ENCODE peak calls at places on chromosomes 12 and 14, in six cellular contexts. One of them, this sample, is unnamed.

GRCh38 chr12:109860961-109861360 is 19.4 kb downstream of the GLTP start:
- DNase-seq in CD4-positive, alpha-beta T cell: no peak
- DNase-seq in pancreas: no peak
- DNase-seq in cardiac muscle cell: no peak
- DNase-seq in psoas muscle: no peak
- DNase-seq in H9: no peak
- DNase-seq in this sample: no peak

GRCh38 chr14:77979666-77980351 is 179.9 kb downstream of the ADCK1 start:
- DNase-seq in H9: peak
- DNase-seq in psoas muscle: no peak
- DNase-seq in cardiac muscle cell: no peak
- DNase-seq in CD4-positive, alpha-beta T cell: no peak
- DNase-seq in pancreas: no peak
- DNase-seq in this sample: no peak

GRCh38 chr12:57517187-57517586 is 3.1 kb downstream of the DDIT3 start:
- DNase-seq in CD4-positive, alpha-beta T cell: no peak
- DNase-seq in cardiac muscle cell: peak
- DNase-seq in psoas muscle: no peak
- DNase-seq in pancreas: no peak
- DNase-seq in H9: no peak
- DNase-seq in this sample: no peak

GRCh38 chr14:103118019-103118662 is 5.1 kb upstream of the TNFAIP2 start:
- DNase-seq in psoas muscle: peak
- DNase-seq in pancreas: peak
- DNase-seq in H9: no peak
- DNase-seq in cardiac muscle cell: peak
- DNase-seq in CD4-positive, alpha-beta T cell: no peak
- DNase-seq in this sample: peak

GRCh38 chr14:22599349-22599748 is 1.2 kb downstream of the ABHD4 start:
- DNase-seq in pancreas: no peak
- DNase-seq in cardiac muscle cell: no peak
- DNase-seq in psoas muscle: no peak
- DNase-seq in H9: no peak
- DNase-seq in CD4-positive, alpha-beta T cell: no peak
- DNase-seq in this sample: no peak

GRCh38 chr12:111759991-111760390 is 6.7 kb upstream of the ALDH2 start:
- DNase-seq in cardiac muscle cell: no peak
- DNase-seq in CD4-positive, alpha-beta T cell: no peak
- DNase-seq in pancreas: no peak
- DNase-seq in H9: no peak
- DNase-seq in psoas muscle: no peak
- DNase-seq in this sample: no peak

GRCh38 chr14:100620437-100621100 is 33.4 kb upstream of the BEGAIN start:
- DNase-seq in pancreas: no peak
- DNase-seq in H9: no peak
- DNase-seq in cardiac muscle cell: no peak
- DNase-seq in psoas muscle: no peak
- DNase-seq in CD4-positive, alpha-beta T cell: no peak
- DNase-seq in this sample: no peak

GRCh38 chr12:39912211-39912980 is 193.5 kb downstream of the SLC2A13 start:
- DNase-seq in psoas muscle: no peak
- DNase-seq in H9: no peak
- DNase-seq in pancreas: peak
- DNase-seq in CD4-positive, alpha-beta T cell: no peak
- DNase-seq in cardiac muscle cell: no peak
- DNase-seq in this sample: peak

GRCh38 chr12:114679942-114680341 is 4.0 kb downstream of the TBX3 start:
- DNase-seq in psoas muscle: no peak
- DNase-seq in H9: no peak
- DNase-seq in CD4-positive, alpha-beta T cell: no peak
- DNase-seq in pancreas: no peak
- DNase-seq in cardiac muscle cell: no peak
- DNase-seq in this sample: no peak

GRCh38 chr14:94961761-94962575 is 192.1 kb upstream of the GSC start:
- DNase-seq in CD4-positive, alpha-beta T cell: no peak
- DNase-seq in pancreas: no peak
- DNase-seq in H9: peak
- DNase-seq in cardiac muscle cell: no peak
- DNase-seq in psoas muscle: no peak
- DNase-seq in this sample: no peak

GRCh38 chr14:68856572-68856971 is 63.7 kb upstream of the ZFP36L1 start:
- DNase-seq in cardiac muscle cell: no peak
- DNase-seq in H9: no peak
- DNase-seq in pancreas: no peak
- DNase-seq in CD4-positive, alpha-beta T cell: no peak
- DNase-seq in psoas muscle: no peak
- DNase-seq in this sample: no peak

GRCh38 chr12:4379410-4379809 is at the start of gene FGF23:
- DNase-seq in CD4-positive, alpha-beta T cell: no peak
- DNase-seq in psoas muscle: no peak
- DNase-seq in pancreas: no peak
- DNase-seq in cardiac muscle cell: peak
- DNase-seq in H9: peak
- DNase-seq in this sample: peak

GRCh38 chr12:25940886-25941285 is 17.6 kb upstream of the RASSF8 start:
- DNase-seq in cardiac muscle cell: no peak
- DNase-seq in pancreas: no peak
- DNase-seq in psoas muscle: no peak
- DNase-seq in CD4-positive, alpha-beta T cell: no peak
- DNase-seq in H9: no peak
- DNase-seq in this sample: no peak

GRCh38 chr12:3698218-3698974 is 54.5 kb downstream of the CRACR2A start:
- DNase-seq in pancreas: no peak
- DNase-seq in H9: no peak
- DNase-seq in CD4-positive, alpha-beta T cell: no peak
- DNase-seq in cardiac muscle cell: peak
- DNase-seq in psoas muscle: no peak
- DNase-seq in this sample: no peak

GRCh38 chr14:58770501-58770982 is 132.8 kb downstream of the DACT1 start:
- DNase-seq in pancreas: no peak
- DNase-seq in psoas muscle: no peak
- DNase-seq in CD4-positive, alpha-beta T cell: no peak
- DNase-seq in H9: no peak
- DNase-seq in cardiac muscle cell: no peak
- DNase-seq in this sample: no peak

GRCh38 chr14:70701610-70702009 is 59.9 kb downstream of the TTC9 start:
- DNase-seq in psoas muscle: no peak
- DNase-seq in H9: no peak
- DNase-seq in pancreas: no peak
- DNase-seq in CD4-positive, alpha-beta T cell: no peak
- DNase-seq in cardiac muscle cell: no peak
- DNase-seq in this sample: no peak

GRCh38 chr12:41008472-41008871 is 179.6 kb upstream of the PDZRN4 start:
- DNase-seq in cardiac muscle cell: no peak
- DNase-seq in H9: no peak
- DNase-seq in CD4-positive, alpha-beta T cell: no peak
- DNase-seq in psoas muscle: no peak
- DNase-seq in pancreas: no peak
- DNase-seq in this sample: no peak

GRCh38 chr14:44168566-44168965 is 338.5 kb downstream of the FSCB start:
- DNase-seq in psoas muscle: no peak
- DNase-seq in cardiac muscle cell: peak
- DNase-seq in pancreas: no peak
- DNase-seq in CD4-positive, alpha-beta T cell: no peak
- DNase-seq in H9: no peak
- DNase-seq in this sample: no peak

GRCh38 chr12:122031342-122032216 is 9.9 kb downstream of the BCL7A start:
- DNase-seq in H9: peak
- DNase-seq in CD4-positive, alpha-beta T cell: peak
- DNase-seq in psoas muscle: peak
- DNase-seq in cardiac muscle cell: peak
- DNase-seq in pancreas: no peak
- DNase-seq in this sample: no peak

GRCh38 chr12:132653567-132654290 is 33.4 kb downstream of the POLE start:
- DNase-seq in H9: no peak
- DNase-seq in pancreas: no peak
- DNase-seq in CD4-positive, alpha-beta T cell: no peak
- DNase-seq in cardiac muscle cell: no peak
- DNase-seq in psoas muscle: no peak
- DNase-seq in this sample: no peak

GRCh38 chr12:28110329-28110728 is 79.9 kb upstream of the CCDC91 start:
- DNase-seq in H9: no peak
- DNase-seq in psoas muscle: no peak
- DNase-seq in cardiac muscle cell: peak
- DNase-seq in CD4-positive, alpha-beta T cell: no peak
- DNase-seq in pancreas: no peak
- DNase-seq in this sample: no peak

DNA sequence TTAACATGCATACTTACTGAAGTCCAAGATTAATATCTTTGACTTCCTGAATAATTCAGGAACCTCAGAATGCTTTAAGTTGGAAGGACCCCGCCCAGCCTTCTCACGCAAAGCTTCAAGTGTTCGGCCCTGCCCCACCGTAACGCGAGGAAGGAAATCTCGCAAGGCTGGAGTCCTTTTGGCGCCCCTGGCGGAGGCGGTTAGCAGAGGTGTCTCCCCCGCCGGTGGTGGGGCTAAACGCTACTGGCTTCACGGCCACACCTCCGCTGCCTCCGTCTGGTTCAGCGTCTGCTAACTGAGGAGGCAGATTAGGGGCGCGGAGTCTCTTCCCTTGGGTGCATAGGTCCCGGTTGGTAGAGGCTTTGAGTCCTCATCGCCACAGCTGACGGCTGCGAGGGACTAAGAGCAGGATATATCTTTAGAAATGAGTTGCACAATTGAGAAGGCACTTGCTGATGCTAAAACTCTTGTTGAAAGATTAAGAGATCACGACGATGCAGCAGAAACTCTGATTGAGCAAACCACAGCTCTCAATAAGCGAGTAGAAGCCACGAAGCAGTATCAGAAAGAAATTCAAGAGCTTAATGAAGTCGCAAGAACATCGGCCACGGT is 21.9 kb downstream of the SPATS2 start:
- DNase-seq in psoas muscle: peak
- DNase-seq in cardiac muscle cell: no peak
- DNase-seq in CD4-positive, alpha-beta T cell: peak
- DNase-seq in pancreas: no peak
- DNase-seq in H9: peak
- DNase-seq in this sample: no peak
- TF ChIP-seq CTCF in psoas muscle: no peak
- TF ChIP-seq CTCF in cardiac muscle cell: no peak
- TF ChIP-seq CTCF in CD4-positive, alpha-beta T cell: peak
- TF ChIP-seq CTCF in pancreas: no peak
- TF ChIP-seq CTCF in H9: peak
- TF ChIP-seq CTCF in this sample: peak

GRCh38 chr12:95237315-95237714 is 19.7 kb downstream of the VEZT start:
- DNase-seq in pancreas: no peak
- DNase-seq in CD4-positive, alpha-beta T cell: no peak
- DNase-seq in psoas muscle: no peak
- DNase-seq in cardiac muscle cell: no peak
- DNase-seq in H9: no peak
- DNase-seq in this sample: no peak
- TF ChIP-seq CTCF in pancreas: no peak
- TF ChIP-seq CTCF in CD4-positive, alpha-beta T cell: no peak
- TF ChIP-seq CTCF in psoas muscle: no peak
- TF ChIP-seq CTCF in cardiac muscle cell: no peak
- TF ChIP-seq CTCF in H9: no peak
- TF ChIP-seq CTCF in this sample: no peak

GRCh38 chr14:38080696-38081095 is 127.0 kb upstream of the SSTR1 start:
- DNase-seq in CD4-positive, alpha-beta T cell: no peak
- DNase-seq in pancreas: no peak
- DNase-seq in cardiac muscle cell: no peak
- DNase-seq in psoas muscle: no peak
- DNase-seq in H9: no peak
- DNase-seq in this sample: no peak

GRCh38 chr14:38078393-38078792 is 129.3 kb upstream of the SSTR1 start:
- DNase-seq in H9: no peak
- DNase-seq in psoas muscle: no peak
- DNase-seq in pancreas: no peak
- DNase-seq in cardiac muscle cell: no peak
- DNase-seq in CD4-positive, alpha-beta T cell: peak
- DNase-seq in this sample: no peak

GRCh38 chr14:38074754-38075153 is 132.9 kb upstream of the SSTR1 start:
- DNase-seq in H9: no peak
- DNase-seq in cardiac muscle cell: no peak
- DNase-seq in CD4-positive, alpha-beta T cell: no peak
- DNase-seq in pancreas: no peak
- DNase-seq in psoas muscle: no peak
- DNase-seq in this sample: no peak

GRCh38 chr14:38079268-38079667 is 128.4 kb upstream of the SSTR1 start:
- DNase-seq in psoas muscle: no peak
- DNase-seq in H9: no peak
- DNase-seq in cardiac muscle cell: no peak
- DNase-seq in pancreas: no peak
- DNase-seq in CD4-positive, alpha-beta T cell: no peak
- DNase-seq in this sample: no peak

DNA sequence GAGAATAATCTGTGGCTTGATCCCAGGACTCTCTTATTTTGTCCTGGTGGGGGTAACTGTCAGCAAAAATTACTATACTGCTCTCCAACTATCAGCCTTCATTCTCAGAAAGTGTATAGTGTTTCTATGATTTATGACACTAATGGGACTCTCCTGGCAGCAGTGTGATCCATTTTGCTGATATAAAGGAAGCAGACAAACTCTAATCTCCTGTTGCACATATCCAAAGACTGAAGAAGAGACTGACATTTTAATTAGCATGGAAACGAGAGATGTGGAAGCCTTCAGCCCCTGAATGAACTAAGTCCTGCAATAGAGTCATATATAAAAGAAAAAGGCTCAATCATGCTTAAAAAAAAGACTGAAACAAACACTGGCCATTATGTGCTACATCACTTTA is 127.8 kb upstream of the SSTR1 start:
- DNase-seq in CD4-positive, alpha-beta T cell: no peak
- DNase-seq in psoas muscle: no peak
- DNase-seq in pancreas: no peak
- DNase-seq in cardiac muscle cell: no peak
- DNase-seq in H9: no peak
- DNase-seq in this sample: no peak
- TF ChIP-seq CTCF in CD4-positive, alpha-beta T cell: no peak
- TF ChIP-seq CTCF in psoas muscle: no peak
- TF ChIP-seq CTCF in pancreas: no peak
- TF ChIP-seq CTCF in cardiac muscle cell: no peak
- TF ChIP-seq CTCF in H9: no peak
- TF ChIP-seq CTCF in this sample: no peak

DNA sequence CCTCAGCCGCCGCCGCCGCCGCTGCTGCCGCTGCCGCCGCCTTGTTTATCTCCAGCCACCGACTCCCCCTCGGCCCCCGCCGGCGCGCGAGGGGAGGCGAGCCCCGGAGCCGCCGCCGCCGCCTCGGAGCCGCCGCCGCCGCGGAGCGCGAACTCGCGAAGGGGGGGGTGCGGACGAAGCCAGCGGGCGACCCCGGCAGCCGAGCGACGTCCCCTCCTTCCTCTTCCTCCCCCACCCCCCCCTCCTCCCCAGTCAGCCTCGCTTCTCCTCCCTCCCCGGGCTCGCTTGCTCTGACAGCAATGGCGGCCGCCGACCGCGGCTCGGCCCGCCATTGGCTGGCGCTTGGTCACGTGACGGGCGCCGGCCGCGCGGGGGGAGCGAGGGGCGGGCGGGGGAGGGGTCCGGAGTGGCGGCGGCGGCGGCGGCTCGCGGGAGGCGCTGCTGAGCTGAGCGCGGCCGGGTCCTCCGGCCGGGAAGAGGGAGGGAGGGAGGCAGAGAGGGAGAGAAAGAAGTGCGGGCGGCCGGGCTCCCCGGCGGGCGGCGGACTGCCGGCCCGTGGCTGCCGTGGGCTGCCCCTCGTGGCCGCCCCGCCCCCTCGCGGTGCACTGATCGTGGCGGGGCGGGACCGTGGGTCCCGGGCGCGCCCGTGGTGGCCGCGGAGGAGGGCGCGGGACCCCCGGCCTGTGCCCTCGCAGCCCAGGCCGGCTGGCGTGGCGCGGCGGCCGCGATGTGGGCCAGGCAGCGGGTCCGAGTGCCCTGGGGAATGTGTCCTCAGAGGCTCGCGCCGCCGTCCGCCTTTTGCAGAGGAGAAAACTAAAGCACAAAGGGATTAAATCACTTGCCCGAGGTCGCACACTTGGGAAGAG is at the start of gene MED13L:
- DNase-seq in pancreas: peak
- DNase-seq in H9: peak
- DNase-seq in CD4-positive, alpha-beta T cell: peak
- DNase-seq in cardiac muscle cell: peak
- DNase-seq in psoas muscle: peak
- DNase-seq in this sample: peak
- TF ChIP-seq CTCF in pancreas: no peak
- TF ChIP-seq CTCF in H9: peak
- TF ChIP-seq CTCF in CD4-positive, alpha-beta T cell: no peak
- TF ChIP-seq CTCF in cardiac muscle cell: no peak
- TF ChIP-seq CTCF in psoas muscle: peak
- TF ChIP-seq CTCF in this sample: peak

This sample was measured in heart right ventricle.